ENCODE peak calls at places on chromosomes 12 and 14, in six cellular contexts. E is OCI-LY7; R is neural progenitor cell; W is NAMALWA; Q is stimulated activated CD4-positive, alpha-beta T cell treated with anti-CD3 and anti-CD28 coated beads, Interleukin-15, amount 100 ng/mL, for 24 hours; L is A549. P is an unnamed sample.

GRCh38 chr12:58463050-58463449 is 457.3 kb downstream of the LRIG3 start:
- DNase-seq in R (no peak), L (no peak), W (no peak), E (no peak), Q (no peak), P (no peak)

GRCh38 chr12:6821271-6821673 is 349 bp upstream of the GPR162 start:
- DNase-seq in Q (peak), R (peak), W (no peak), L (peak), E (peak), P (peak)

GRCh38 chr12:100899301-100899700 is 104.7 kb downstream of the ANO4 start:
- DNase-seq in Q (no peak), L (no peak), R (no peak), E (no peak), W (no peak), P (no peak)

GRCh38 chr12:131842169-131842568 is 14.0 kb downstream of the MMP17 start:
- DNase-seq in R (no peak), L (no peak), Q (no peak), W (no peak), E (no peak), P (no peak)

GRCh38 chr12:51403744-51404143 is 12.5 kb upstream of the GALNT6 start:
- DNase-seq in E (no peak), R (no peak), Q (no peak), W (no peak), L (no peak), P (peak)

GRCh38 chr14:87816421-87816820 is 176.6 kb downstream of the GALC start:
- DNase-seq in R (no peak), L (no peak), W (no peak), E (no peak), Q (no peak), P (no peak)

GRCh38 chr12:91695964-91696363 is 449.7 kb downstream of the BTG1 start:
- DNase-seq in R (no peak), E (no peak), L (no peak), Q (no peak), W (no peak), P (no peak)

GRCh38 chr12:76195920-76196319 is 111.4 kb upstream of the NAP1L1 start:
- DNase-seq in R (no peak), Q (no peak), L (no peak), W (no peak), E (no peak), P (no peak)

GRCh38 chr12:115023279-115023678 is 339.3 kb upstream of the TBX3 start:
- DNase-seq in W (no peak), Q (no peak), R (no peak), E (no peak), L (no peak), P (no peak)

GRCh38 chr12:93572712-93573551 is 457 bp downstream of the SOCS2 start:
- DNase-seq in Q (peak), R (peak), W (no peak), L (no peak), E (no peak), P (peak)

GRCh38 chr12:129607756-129608155 is 296.1 kb downstream of the TMEM132D start:
- DNase-seq in Q (no peak), W (no peak), L (no peak), E (no peak), R (no peak), P (no peak)

GRCh38 chr12:103503546-103504480 is 8.0 kb upstream of the C12orf42 start:
- DNase-seq in E (peak), L (peak), Q (peak), R (peak), W (peak), P (peak)

GRCh38 chr12:111186347-111186746 is 182.5 kb downstream of the PHETA1 start:
- DNase-seq in R (no peak), E (no peak), W (no peak), Q (no peak), L (no peak), P (no peak)

GRCh38 chr12:20560935-20561334 is 134.2 kb upstream of the SLCO1C1 start:
- DNase-seq in W (no peak), E (no peak), L (no peak), Q (no peak), R (no peak), P (no peak)

GRCh38 chr14:68307769-68308168 is 485.1 kb downstream of the ZFP36L1 start:
- DNase-seq in Q (no peak), W (no peak), L (no peak), R (no peak), E (no peak), P (no peak)

GRCh38 chr12:75446857-75447256 is 33.7 kb upstream of the GLIPR1 start:
- DNase-seq in W (no peak), R (no peak), L (peak), Q (no peak), E (no peak), P (no peak)

GRCh38 chr12:64997858-64998257 is 123.2 kb downstream of the WIF1 start:
- DNase-seq in W (no peak), Q (no peak), E (no peak), R (no peak), L (no peak), P (no peak)

GRCh38 chr14:61212546-61212945 is 68.6 kb downstream of the TMEM30B start:
- DNase-seq in L (no peak), Q (no peak), E (no peak), W (no peak), R (no peak), P (no peak)

GRCh38 chr12:27488479-27488878 is 35.5 kb upstream of the PPFIBP1 start:
- DNase-seq in Q (no peak), R (no peak), E (no peak), L (no peak), W (no peak), P (no peak)

GRCh38 chr14:61475316-61475715 is 153.9 kb downstream of the PRKCH start:
- DNase-seq in E (peak), Q (no peak), L (peak), W (peak), R (peak), P (no peak)

GRCh38 chr12:123336530-123336929 is 28.1 kb downstream of the SBNO1 start:
- DNase-seq in L (no peak), W (no peak), Q (no peak), R (no peak), E (no peak), P (no peak)

GRCh38 chr12:125145196-125145595 is 80.0 kb downstream of the AACS start:
- DNase-seq in Q (no peak), E (no peak), R (no peak), L (no peak), W (no peak), P (peak)

GRCh38 chr12:22569253-22569652 is 24.9 kb upstream of the C2CD5 start:
- DNase-seq in Q (no peak), E (no peak), R (no peak), W (no peak), L (no peak), P (no peak)

GRCh38 chr14:90137807-90138206 is 76.0 kb downstream of the KCNK13 start:
- DNase-seq in E (no peak), R (no peak), Q (no peak), W (no peak), L (no peak), P (no peak)

GRCh38 chr14:20757963-20758362 is 10.2 kb upstream of the EDDM3B start:
- DNase-seq in L (no peak), Q (peak), E (peak), R (peak), W (peak), P (peak)

GRCh38 chr14:92926180-92926845 is 3.4 kb downstream of the CHGA start:
- DNase-seq in R (no peak), W (no peak), L (no peak), Q (no peak), E (no peak), P (no peak)

GRCh38 chr12:64193045-64193444 is 29.1 kb downstream of the KICS2 start:
- DNase-seq in L (no peak), E (no peak), W (no peak), R (no peak), Q (no peak), P (no peak)

GRCh38 chr12:132397152-132397933 is 68.0 kb upstream of the GALNT9 start:
- DNase-seq in W (no peak), Q (no peak), E (no peak), L (no peak), R (no peak), P (no peak)

GRCh38 chr14:27427796-27428195 is 830.0 kb upstream of the NOVA1 start:
- DNase-seq in E (no peak), R (no peak), W (no peak), L (peak), Q (no peak), P (no peak)

GRCh38 chr12:75724913-75725312 is 213.5 kb upstream of the KRR1 start:
- DNase-seq in Q (no peak), E (no peak), W (no peak), R (no peak), L (peak), P (no peak)

GRCh38 chr14:54487771-54488170 is 1.0 kb downstream of the GMFB start:
- DNase-seq in Q (no peak), E (no peak), L (peak), R (peak), W (peak), P (peak)

GRCh38 chr14:66600416-66600815 is 92.5 kb downstream of the GPHN start:
- DNase-seq in R (no peak), L (no peak), W (no peak), Q (no peak), E (no peak), P (no peak)

GRCh38 chr12:89936631-89937030 is 228.0 kb upstream of the ATP2B1 start:
- DNase-seq in R (no peak), Q (no peak), L (no peak), W (no peak), E (no peak), P (no peak)

GRCh38 chr12:131089526-131090253 is 136.0 kb downstream of the ADGRD1 start:
- DNase-seq in L (no peak), W (no peak), R (no peak), Q (no peak), E (no peak), P (peak)

GRCh38 chr14:45492876-45493275 is 239.9 kb upstream of the MIS18BP1 start:
- DNase-seq in Q (no peak), W (no peak), R (no peak), L (no peak), E (no peak), P (peak)

GRCh38 chr12:97276198-97276580 is 186.4 kb upstream of the RMST start:
- DNase-seq in E (no peak), R (peak), L (no peak), Q (no peak), W (no peak), P (peak)

GRCh38 chr12:80580254-80580653 is 127.2 kb upstream of the MYF6 start:
- DNase-seq in L (no peak), Q (no peak), R (no peak), W (no peak), E (no peak), P (no peak)

GRCh38 chr12:18723752-18724151 is 14.1 kb downstream of the PLCZ1 start:
- DNase-seq in R (no peak), L (peak), W (no peak), Q (no peak), E (no peak), P (no peak)

P was measured in endodermal cell.